ENCODE peak calls at places on chromosome 9, in six cellular contexts. One of them, this sample, is unnamed.
A peak's percentile ranks its signal among the peaks of the same experiment; 100 is the strongest.

GRCh38 chr9:115680226-115680625 is 473.4 kb upstream of the PAPPA start:
- DNase-seq in SK-N-SH: no peak
- DNase-seq in Panc1: no peak
- DNase-seq in HL-60: no peak
- DNase-seq in stomach: no peak
- DNase-seq in GM12878: no peak
- DNase-seq in this sample: no peak

GRCh38 chr9:5442400-5443011 is 4.8 kb upstream of the PLGRKT start:
- DNase-seq in SK-N-SH: peak; percentile 44
- DNase-seq in Panc1: no peak
- DNase-seq in HL-60: peak; percentile 53
- DNase-seq in stomach: peak; percentile 46
- DNase-seq in GM12878: no peak
- DNase-seq in this sample: no peak

GRCh38 chr9:121945849-121946248 is 147.3 kb downstream of the TTLL11 start:
- DNase-seq in SK-N-SH: no peak
- DNase-seq in Panc1: no peak
- DNase-seq in HL-60: no peak
- DNase-seq in stomach: no peak
- DNase-seq in GM12878: no peak
- DNase-seq in this sample: no peak

GRCh38 chr9:7536310-7536939 is 263.2 kb downstream of the DMAC1 start:
- DNase-seq in SK-N-SH: peak; percentile 45
- DNase-seq in Panc1: peak; percentile 13
- DNase-seq in HL-60: peak; percentile 33
- DNase-seq in stomach: peak; percentile 32
- DNase-seq in GM12878: no peak
- DNase-seq in this sample: no peak

GRCh38 chr9:115668506-115668905 is 485.1 kb upstream of the PAPPA start:
- DNase-seq in SK-N-SH: no peak
- DNase-seq in Panc1: no peak
- DNase-seq in HL-60: no peak
- DNase-seq in stomach: no peak
- DNase-seq in GM12878: no peak
- DNase-seq in this sample: no peak

GRCh38 chr9:107992269-107992668 is 502.7 kb upstream of the KLF4 start:
- DNase-seq in SK-N-SH: no peak
- DNase-seq in Panc1: no peak
- DNase-seq in HL-60: peak; percentile 41
- DNase-seq in stomach: no peak
- DNase-seq in GM12878: no peak
- DNase-seq in this sample: no peak

GRCh38 chr9:20593551-20593950 is 28.7 kb downstream of the MLLT3 start:
- DNase-seq in SK-N-SH: no peak
- DNase-seq in Panc1: no peak
- DNase-seq in HL-60: no peak
- DNase-seq in stomach: no peak
- DNase-seq in GM12878: no peak
- DNase-seq in this sample: no peak

GRCh38 chr9:78296208-78296892 is 575 bp upstream of the PSAT1 start:
- DNase-seq in SK-N-SH: peak; percentile 63
- DNase-seq in Panc1: no peak
- DNase-seq in HL-60: peak; percentile 21
- DNase-seq in stomach: peak; percentile 75
- DNase-seq in GM12878: no peak
- DNase-seq in this sample: peak; percentile 82

GRCh38 chr9:81499021-81499454 is 190.3 kb downstream of the TLE1 start:
- DNase-seq in SK-N-SH: no peak
- DNase-seq in Panc1: no peak
- DNase-seq in HL-60: no peak
- DNase-seq in stomach: no peak
- DNase-seq in GM12878: no peak
- DNase-seq in this sample: no peak

GRCh38 chr9:106287108-106287631 is 575.8 kb upstream of the ZNF462 start:
- DNase-seq in SK-N-SH: peak; percentile 41
- DNase-seq in Panc1: no peak
- DNase-seq in HL-60: no peak
- DNase-seq in stomach: peak; percentile 32
- DNase-seq in GM12878: no peak
- DNase-seq in this sample: peak; percentile 75

GRCh38 chr9:128554155-128554862 is 1.9 kb downstream of the SPTAN1 start:
- DNase-seq in SK-N-SH: peak; percentile 37
- DNase-seq in Panc1: no peak
- DNase-seq in HL-60: no peak
- DNase-seq in stomach: peak; percentile 37
- DNase-seq in GM12878: peak; percentile 27
- DNase-seq in this sample: no peak

GRCh38 chr9:11871832-11872231 is 821.4 kb upstream of the TYRP1 start:
- DNase-seq in SK-N-SH: no peak
- DNase-seq in Panc1: no peak
- DNase-seq in HL-60: no peak
- DNase-seq in stomach: no peak
- DNase-seq in GM12878: no peak
- DNase-seq in this sample: no peak

GRCh38 chr9:78312125-78312524 is 15.2 kb downstream of the PSAT1 start:
- DNase-seq in SK-N-SH: no peak
- DNase-seq in Panc1: no peak
- DNase-seq in HL-60: no peak
- DNase-seq in stomach: no peak
- DNase-seq in GM12878: no peak
- DNase-seq in this sample: no peak

GRCh38 chr9:136825295-136826187 is 16.7 kb upstream of the AJM1 start:
- DNase-seq in SK-N-SH: no peak
- DNase-seq in Panc1: no peak
- DNase-seq in HL-60: no peak
- DNase-seq in stomach: no peak
- DNase-seq in GM12878: no peak
- DNase-seq in this sample: no peak

GRCh38 chr9:83472764-83473163 is 65.4 kb downstream of the FRMD3 start:
- DNase-seq in SK-N-SH: no peak
- DNase-seq in Panc1: no peak
- DNase-seq in HL-60: peak; percentile 87
- DNase-seq in stomach: no peak
- DNase-seq in GM12878: no peak
- DNase-seq in this sample: no peak

GRCh38 chr9:111102793-111103474 is 64.7 kb upstream of the LPAR1 start:
- DNase-seq in SK-N-SH: no peak
- DNase-seq in Panc1: no peak
- DNase-seq in HL-60: no peak
- DNase-seq in stomach: no peak
- DNase-seq in GM12878: no peak
- DNase-seq in this sample: no peak

GRCh38 chr9:91037511-91038482 is 236.2 kb downstream of the SYK start:
- DNase-seq in SK-N-SH: peak; percentile 21
- DNase-seq in Panc1: no peak
- DNase-seq in HL-60: no peak
- DNase-seq in stomach: peak; percentile 88
- DNase-seq in GM12878: no peak
- DNase-seq in this sample: no peak

GRCh38 chr9:128249914-128250838 is 25.6 kb downstream of the GOLGA2 start:
- DNase-seq in SK-N-SH: peak; percentile 92
- DNase-seq in Panc1: peak; percentile 18
- DNase-seq in HL-60: peak; percentile 94
- DNase-seq in stomach: peak; percentile 99
- DNase-seq in GM12878: peak; percentile 25
- DNase-seq in this sample: peak; percentile 98

GRCh38 chr9:69871143-69871834 is 50.7 kb downstream of the CFAP95 start:
- DNase-seq in SK-N-SH: no peak
- DNase-seq in Panc1: no peak
- DNase-seq in HL-60: no peak
- DNase-seq in stomach: no peak
- DNase-seq in GM12878: no peak
- DNase-seq in this sample: no peak

GRCh38 chr9:28051559-28051958 is 478.3 kb upstream of the C9orf72 start:
- DNase-seq in SK-N-SH: no peak
- DNase-seq in Panc1: no peak
- DNase-seq in HL-60: no peak
- DNase-seq in stomach: no peak
- DNase-seq in GM12878: no peak
- DNase-seq in this sample: no peak

GRCh38 chr9:75455444-75455921 is 367.2 kb downstream of the OSTF1 start:
- DNase-seq in SK-N-SH: no peak
- DNase-seq in Panc1: no peak
- DNase-seq in HL-60: no peak
- DNase-seq in stomach: no peak
- DNase-seq in GM12878: peak; percentile 26
- DNase-seq in this sample: no peak

GRCh38 chr9:20078246-20078645 is 289.4 kb upstream of the SLC24A2 start:
- DNase-seq in SK-N-SH: no peak
- DNase-seq in Panc1: no peak
- DNase-seq in HL-60: no peak
- DNase-seq in stomach: no peak
- DNase-seq in GM12878: no peak
- DNase-seq in this sample: no peak

GRCh38 chr9:75096796-75097195 is 8.5 kb downstream of the OSTF1 start:
- DNase-seq in SK-N-SH: no peak
- DNase-seq in Panc1: no peak
- DNase-seq in HL-60: no peak
- DNase-seq in stomach: no peak
- DNase-seq in GM12878: no peak
- DNase-seq in this sample: no peak

GRCh38 chr9:37255944-37256862 is 135.8 kb downstream of the ZCCHC7 start:
- DNase-seq in SK-N-SH: no peak
- DNase-seq in Panc1: no peak
- DNase-seq in HL-60: no peak
- DNase-seq in stomach: no peak
- DNase-seq in GM12878: no peak
- DNase-seq in this sample: no peak

GRCh38 chr9:3760031-3760430 is 234.2 kb upstream of the RFX3 start:
- DNase-seq in SK-N-SH: no peak
- DNase-seq in Panc1: no peak
- DNase-seq in HL-60: no peak
- DNase-seq in stomach: no peak
- DNase-seq in GM12878: no peak
- DNase-seq in this sample: no peak

GRCh38 chr9:127061411-127061810 is 61.0 kb downstream of the ANGPTL2 start:
- DNase-seq in SK-N-SH: no peak
- DNase-seq in Panc1: no peak
- DNase-seq in HL-60: no peak
- DNase-seq in stomach: no peak
- DNase-seq in GM12878: no peak
- DNase-seq in this sample: no peak

GRCh38 chr9:14018061-14018460 is 295.9 kb downstream of the NFIB start:
- DNase-seq in SK-N-SH: no peak
- DNase-seq in Panc1: no peak
- DNase-seq in HL-60: no peak
- DNase-seq in stomach: no peak
- DNase-seq in GM12878: no peak
- DNase-seq in this sample: no peak

GRCh38 chr9:23581936-23582335 is 244.1 kb downstream of the ELAVL2 start:
- DNase-seq in SK-N-SH: no peak
- DNase-seq in Panc1: no peak
- DNase-seq in HL-60: peak; percentile 64
- DNase-seq in stomach: no peak
- DNase-seq in GM12878: no peak
- DNase-seq in this sample: no peak

GRCh38 chr9:78316151-78316892 is 19.4 kb downstream of the PSAT1 start:
- DNase-seq in SK-N-SH: no peak
- DNase-seq in Panc1: no peak
- DNase-seq in HL-60: no peak
- DNase-seq in stomach: no peak
- DNase-seq in GM12878: no peak
- DNase-seq in this sample: no peak

GRCh38 chr9:108751301-108751824 is 104.4 kb downstream of the ACTL7B start:
- DNase-seq in SK-N-SH: no peak
- DNase-seq in Panc1: no peak
- DNase-seq in HL-60: no peak
- DNase-seq in stomach: no peak
- DNase-seq in GM12878: no peak
- DNase-seq in this sample: no peak

GRCh38 chr9:132842124-132843005 is 35.7 kb downstream of the AK8 start:
- DNase-seq in SK-N-SH: no peak
- DNase-seq in Panc1: no peak
- DNase-seq in HL-60: no peak
- DNase-seq in stomach: no peak
- DNase-seq in GM12878: no peak
- DNase-seq in this sample: no peak

GRCh38 chr9:4798281-4798680 is 5.5 kb downstream of the RCL1 start:
- DNase-seq in SK-N-SH: no peak
- DNase-seq in Panc1: no peak
- DNase-seq in HL-60: no peak
- DNase-seq in stomach: no peak
- DNase-seq in GM12878: no peak
- DNase-seq in this sample: no peak

GRCh38 chr9:104906441-104907277 is 21.3 kb downstream of the ABCA1 start:
- DNase-seq in SK-N-SH: no peak
- DNase-seq in Panc1: no peak
- DNase-seq in HL-60: no peak
- DNase-seq in stomach: no peak
- DNase-seq in GM12878: no peak
- DNase-seq in this sample: no peak

GRCh38 chr9:15249042-15249818 is 57.8 kb downstream of the TTC39B start:
- DNase-seq in SK-N-SH: no peak
- DNase-seq in Panc1: no peak
- DNase-seq in HL-60: no peak
- DNase-seq in stomach: no peak
- DNase-seq in GM12878: no peak
- DNase-seq in this sample: no peak
- H3K27ac ChIP-seq in SK-N-SH: no peak overlapping the region
- H3K27ac ChIP-seq in Panc1: no peak overlapping the region
- H3K27ac ChIP-seq in HL-60: no peak overlapping the region
- H3K27ac ChIP-seq in stomach: no peak overlapping the region
- H3K27ac ChIP-seq in GM12878: no peak overlapping the region
- H3K27ac ChIP-seq in this sample: peak overlapping the region; percentile 23

DNA sequence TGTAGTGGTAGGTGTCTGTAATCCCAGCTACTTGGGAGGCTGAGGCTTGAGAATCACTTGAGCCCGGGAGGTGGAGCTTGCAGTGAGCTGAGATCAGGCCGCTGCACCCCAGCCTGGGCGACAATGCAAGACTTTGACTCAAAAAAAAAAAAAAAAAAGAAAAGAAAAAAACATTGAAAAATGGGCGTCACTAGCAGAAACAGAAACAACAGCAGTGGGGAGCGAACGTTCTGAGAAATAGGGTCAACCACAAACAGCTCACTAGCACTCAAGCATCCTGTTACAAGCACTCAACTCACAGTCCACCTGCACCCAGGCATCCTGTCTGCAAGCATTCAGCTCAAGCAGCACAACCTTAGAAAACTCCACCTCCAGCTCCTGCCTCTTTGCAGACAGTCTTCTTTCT is 17.2 kb downstream of the TRIM14 start:
- DNase-seq in SK-N-SH: no peak
- DNase-seq in Panc1: no peak
- DNase-seq in HL-60: peak; percentile 92
- DNase-seq in stomach: peak; percentile 45
- DNase-seq in GM12878: peak; percentile 99
- DNase-seq in this sample: peak; percentile 93
- TF ChIP-seq POLR2AphosphoS5 in SK-N-SH: no peak
- TF ChIP-seq POLR2AphosphoS5 in Panc1: no peak
- TF ChIP-seq POLR2AphosphoS5 in HL-60: peak; percentile 74
- TF ChIP-seq POLR2AphosphoS5 in stomach: no peak
- TF ChIP-seq POLR2AphosphoS5 in GM12878: peak; percentile 65
- TF ChIP-seq POLR2AphosphoS5 in this sample: no peak

GRCh38 chr9:85742630-85742928 is 825 bp upstream of the AGTPBP1 start:
- DNase-seq in SK-N-SH: no peak
- DNase-seq in Panc1: peak; percentile 8
- DNase-seq in HL-60: no peak
- DNase-seq in stomach: no peak
- DNase-seq in GM12878: no peak
- DNase-seq in this sample: no peak
- H3K27ac ChIP-seq in SK-N-SH: peak overlapping the region; percentile 86
- H3K27ac ChIP-seq in Panc1: peak overlapping the region; percentile 86
- H3K27ac ChIP-seq in HL-60: peak overlapping the region; percentile 66
- H3K27ac ChIP-seq in stomach: peak overlapping the region; percentile 89
- H3K27ac ChIP-seq in GM12878: peak overlapping the region; percentile 59
- H3K27ac ChIP-seq in this sample: peak overlapping the region; percentile 91

GRCh38 chr9:130021123-130021522 is 21.9 kb downstream of the FNBP1 start:
- DNase-seq in SK-N-SH: no peak
- DNase-seq in Panc1: no peak
- DNase-seq in HL-60: no peak
- DNase-seq in stomach: no peak
- DNase-seq in GM12878: no peak
- DNase-seq in this sample: no peak
- TF ChIP-seq POLR2AphosphoS5 in SK-N-SH: no peak
- TF ChIP-seq POLR2AphosphoS5 in Panc1: no peak
- TF ChIP-seq POLR2AphosphoS5 in HL-60: no peak
- TF ChIP-seq POLR2AphosphoS5 in stomach: no peak
- TF ChIP-seq POLR2AphosphoS5 in GM12878: no peak
- TF ChIP-seq POLR2AphosphoS5 in this sample: no peak

This sample was measured in spleen.